ENCODE peak calls at places on chromosomes 2 and 18, in nine cellular contexts. One of them, this sample, is unnamed.

GRCh38 chr18:50562686-50563085 is 2.8 kb downstream of the MAPK4 start:
- DNase-seq in AG09309: no peak
- DNase-seq in astrocyte of the spinal cord: no peak
- DNase-seq in A549: no peak
- DNase-seq in body of pancreas: no peak
- DNase-seq in bronchial epithelial cell: no peak
- DNase-seq in testis: no peak
- DNase-seq in right lobe of liver: no peak
- DNase-seq in breast epithelium: no peak
- DNase-seq in this sample: no peak

GRCh38 chr18:37322497-37323035 is 243.0 kb downstream of the CELF4 start:
- DNase-seq in body of pancreas: peak
- DNase-seq in A549: peak
- DNase-seq in right lobe of liver: peak
- DNase-seq in AG09309: no peak
- DNase-seq in bronchial epithelial cell: peak
- DNase-seq in testis: peak
- DNase-seq in astrocyte of the spinal cord: peak
- DNase-seq in breast epithelium: no peak
- DNase-seq in this sample: peak

GRCh38 chr2:188787002-188787660 is 187.0 kb upstream of the COL3A1 start:
- DNase-seq in right lobe of liver: no peak
- DNase-seq in astrocyte of the spinal cord: peak
- DNase-seq in testis: no peak
- DNase-seq in breast epithelium: no peak
- DNase-seq in AG09309: peak
- DNase-seq in body of pancreas: no peak
- DNase-seq in A549: no peak
- DNase-seq in bronchial epithelial cell: peak
- DNase-seq in this sample: peak

GRCh38 chr2:188984126-188984525 is 10.0 kb downstream of the COL3A1 start:
- DNase-seq in AG09309: no peak
- DNase-seq in A549: no peak
- DNase-seq in right lobe of liver: no peak
- DNase-seq in astrocyte of the spinal cord: peak
- DNase-seq in breast epithelium: no peak
- DNase-seq in bronchial epithelial cell: peak
- DNase-seq in body of pancreas: no peak
- DNase-seq in testis: no peak
- DNase-seq in this sample: peak

GRCh38 chr2:17765423-17765822 is 11.5 kb downstream of the GEN1 start:
- DNase-seq in A549: no peak
- DNase-seq in right lobe of liver: peak
- DNase-seq in bronchial epithelial cell: no peak
- DNase-seq in breast epithelium: no peak
- DNase-seq in astrocyte of the spinal cord: no peak
- DNase-seq in body of pancreas: no peak
- DNase-seq in testis: peak
- DNase-seq in AG09309: no peak
- DNase-seq in this sample: no peak

GRCh38 chr18:3460823-3461398 is 10.9 kb downstream of the TGIF1 start:
- DNase-seq in testis: no peak
- DNase-seq in astrocyte of the spinal cord: no peak
- DNase-seq in breast epithelium: no peak
- DNase-seq in AG09309: no peak
- DNase-seq in right lobe of liver: no peak
- DNase-seq in bronchial epithelial cell: no peak
- DNase-seq in body of pancreas: no peak
- DNase-seq in A549: no peak
- DNase-seq in this sample: no peak

GRCh38 chr2:212797484-212798205 is 259.0 kb upstream of the ERBB4 start:
- DNase-seq in A549: no peak
- DNase-seq in bronchial epithelial cell: no peak
- DNase-seq in AG09309: no peak
- DNase-seq in body of pancreas: no peak
- DNase-seq in right lobe of liver: no peak
- DNase-seq in testis: no peak
- DNase-seq in breast epithelium: no peak
- DNase-seq in astrocyte of the spinal cord: no peak
- DNase-seq in this sample: no peak

GRCh38 chr2:71720596-71721361 is 267.4 kb downstream of the DYSF start:
- DNase-seq in right lobe of liver: no peak
- DNase-seq in testis: no peak
- DNase-seq in astrocyte of the spinal cord: no peak
- DNase-seq in bronchial epithelial cell: no peak
- DNase-seq in body of pancreas: no peak
- DNase-seq in A549: no peak
- DNase-seq in breast epithelium: no peak
- DNase-seq in AG09309: no peak
- DNase-seq in this sample: no peak

GRCh38 chr2:27281855-27282559 is at the start of gene TRIM54:
- DNase-seq in breast epithelium: no peak
- DNase-seq in AG09309: no peak
- DNase-seq in testis: peak
- DNase-seq in body of pancreas: no peak
- DNase-seq in bronchial epithelial cell: no peak
- DNase-seq in right lobe of liver: no peak
- DNase-seq in astrocyte of the spinal cord: no peak
- DNase-seq in A549: no peak
- DNase-seq in this sample: no peak

GRCh38 chr2:240419723-240420122 is 15.7 kb upstream of the GPC1 start:
- DNase-seq in right lobe of liver: no peak
- DNase-seq in testis: no peak
- DNase-seq in A549: no peak
- DNase-seq in bronchial epithelial cell: no peak
- DNase-seq in astrocyte of the spinal cord: no peak
- DNase-seq in breast epithelium: no peak
- DNase-seq in AG09309: no peak
- DNase-seq in body of pancreas: no peak
- DNase-seq in this sample: no peak

GRCh38 chr2:219495531-219496122 is 3.1 kb upstream of the GMPPA start:
- DNase-seq in testis: no peak
- DNase-seq in bronchial epithelial cell: peak
- DNase-seq in A549: peak
- DNase-seq in right lobe of liver: no peak
- DNase-seq in body of pancreas: peak
- DNase-seq in astrocyte of the spinal cord: peak
- DNase-seq in AG09309: peak
- DNase-seq in breast epithelium: no peak
- DNase-seq in this sample: peak

GRCh38 chr2:79393806-79394484 is 118.9 kb upstream of the CTNNA2 start:
- DNase-seq in A549: no peak
- DNase-seq in testis: peak
- DNase-seq in astrocyte of the spinal cord: peak
- DNase-seq in bronchial epithelial cell: no peak
- DNase-seq in breast epithelium: no peak
- DNase-seq in body of pancreas: peak
- DNase-seq in right lobe of liver: no peak
- DNase-seq in AG09309: no peak
- DNase-seq in this sample: no peak

GRCh38 chr2:11342561-11343343 is 1.7 kb downstream of the ROCK2 start:
- DNase-seq in right lobe of liver: no peak
- DNase-seq in testis: peak
- DNase-seq in breast epithelium: no peak
- DNase-seq in astrocyte of the spinal cord: peak
- DNase-seq in A549: peak
- DNase-seq in bronchial epithelial cell: peak
- DNase-seq in body of pancreas: peak
- DNase-seq in AG09309: no peak
- DNase-seq in this sample: peak

GRCh38 chr2:27191107-27191829 is 20.6 kb upstream of the ATRAID start:
- DNase-seq in AG09309: no peak
- DNase-seq in testis: peak
- DNase-seq in bronchial epithelial cell: peak
- DNase-seq in right lobe of liver: no peak
- DNase-seq in breast epithelium: no peak
- DNase-seq in astrocyte of the spinal cord: peak
- DNase-seq in body of pancreas: peak
- DNase-seq in A549: peak
- DNase-seq in this sample: peak

GRCh38 chr2:68418855-68419254 is 48.2 kb downstream of the FBXO48 start:
- DNase-seq in astrocyte of the spinal cord: no peak
- DNase-seq in right lobe of liver: no peak
- DNase-seq in A549: no peak
- DNase-seq in AG09309: no peak
- DNase-seq in body of pancreas: no peak
- DNase-seq in testis: no peak
- DNase-seq in bronchial epithelial cell: no peak
- DNase-seq in breast epithelium: no peak
- DNase-seq in this sample: no peak

GRCh38 chr2:185807351-185807750 is 68.7 kb downstream of the FSIP2 start:
- DNase-seq in breast epithelium: no peak
- DNase-seq in astrocyte of the spinal cord: no peak
- DNase-seq in body of pancreas: no peak
- DNase-seq in A549: no peak
- DNase-seq in right lobe of liver: no peak
- DNase-seq in bronchial epithelial cell: no peak
- DNase-seq in testis: no peak
- DNase-seq in AG09309: no peak
- DNase-seq in this sample: peak

GRCh38 chr2:105278654-105279053 is 37.1 kb downstream of the GPR45 start:
- DNase-seq in bronchial epithelial cell: no peak
- DNase-seq in testis: no peak
- DNase-seq in astrocyte of the spinal cord: no peak
- DNase-seq in AG09309: no peak
- DNase-seq in body of pancreas: no peak
- DNase-seq in right lobe of liver: no peak
- DNase-seq in breast epithelium: no peak
- DNase-seq in A549: no peak
- DNase-seq in this sample: no peak
- TF ChIP-seq CTCF in bronchial epithelial cell: no peak
- TF ChIP-seq CTCF in testis: no peak
- TF ChIP-seq CTCF in astrocyte of the spinal cord: no peak
- TF ChIP-seq CTCF in AG09309: peak
- TF ChIP-seq CTCF in body of pancreas: no peak
- TF ChIP-seq CTCF in right lobe of liver: no peak
- TF ChIP-seq CTCF in breast epithelium: no peak
- TF ChIP-seq CTCF in A549: no peak
- TF ChIP-seq CTCF in this sample: no peak

DNA sequence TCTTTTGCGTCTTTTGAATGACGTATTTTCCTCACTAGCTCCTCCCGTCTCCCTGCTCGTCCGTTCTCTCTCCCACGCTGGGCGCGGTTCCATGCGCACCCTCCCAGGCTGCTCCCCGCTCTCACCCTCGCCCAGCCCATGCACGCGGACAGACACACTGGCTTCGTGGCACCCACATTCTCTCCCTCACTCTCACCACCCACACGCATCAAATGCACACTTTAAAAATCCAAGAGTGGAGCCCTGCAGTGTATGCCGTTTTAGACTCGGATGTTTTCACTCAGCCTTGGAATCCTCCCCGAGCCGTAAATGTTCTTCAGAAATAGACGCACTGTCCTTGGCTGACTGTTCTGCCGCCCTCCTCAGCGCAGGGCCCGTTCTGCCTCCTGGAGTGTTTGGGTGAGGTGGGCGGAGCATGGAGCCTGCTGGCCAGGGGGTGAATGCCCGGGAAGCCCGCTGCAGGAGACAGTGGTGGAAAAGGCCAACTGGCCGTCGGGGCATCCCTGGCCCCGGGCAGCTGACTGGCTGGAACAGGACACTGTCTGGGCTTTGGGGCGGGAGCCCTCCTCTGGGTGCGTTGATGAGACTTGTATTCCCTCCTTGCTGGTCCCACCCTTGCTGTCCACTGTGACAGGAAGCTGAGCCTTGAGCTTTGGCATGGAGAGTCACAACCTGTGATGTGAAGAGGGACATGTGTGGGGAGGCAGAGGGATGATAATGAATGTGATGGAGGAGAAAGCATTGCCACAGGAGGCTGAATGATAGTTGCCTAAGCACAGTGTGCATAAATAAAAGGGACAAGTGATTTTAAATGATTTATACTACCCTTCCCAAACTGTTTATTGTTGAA is 35.4 kb upstream of the LYPD6B start:
- DNase-seq in testis: no peak
- DNase-seq in breast epithelium: no peak
- DNase-seq in bronchial epithelial cell: no peak
- DNase-seq in right lobe of liver: no peak
- DNase-seq in AG09309: no peak
- DNase-seq in body of pancreas: no peak
- DNase-seq in astrocyte of the spinal cord: no peak
- DNase-seq in A549: no peak
- DNase-seq in this sample: no peak
- H3K4me3 ChIP-seq in testis: no peak
- H3K4me3 ChIP-seq in breast epithelium: no peak
- H3K4me3 ChIP-seq in bronchial epithelial cell: no peak
- H3K4me3 ChIP-seq in right lobe of liver: no peak
- H3K4me3 ChIP-seq in AG09309: peak
- H3K4me3 ChIP-seq in body of pancreas: no peak
- H3K4me3 ChIP-seq in astrocyte of the spinal cord: no peak
- H3K4me3 ChIP-seq in A549: no peak
- H3K4me3 ChIP-seq in this sample: no peak

GRCh38 chr2:200702646-200703118 is 109.0 kb upstream of the BZW1 start:
- DNase-seq in astrocyte of the spinal cord: no peak
- DNase-seq in right lobe of liver: peak
- DNase-seq in A549: no peak
- DNase-seq in testis: no peak
- DNase-seq in bronchial epithelial cell: peak
- DNase-seq in AG09309: no peak
- DNase-seq in breast epithelium: no peak
- DNase-seq in body of pancreas: no peak
- DNase-seq in this sample: peak

GRCh38 chr2:200703926-200704637 is 107.6 kb upstream of the BZW1 start:
- DNase-seq in body of pancreas: no peak
- DNase-seq in astrocyte of the spinal cord: no peak
- DNase-seq in A549: no peak
- DNase-seq in AG09309: no peak
- DNase-seq in breast epithelium: no peak
- DNase-seq in bronchial epithelial cell: no peak
- DNase-seq in testis: no peak
- DNase-seq in right lobe of liver: no peak
- DNase-seq in this sample: no peak

GRCh38 chr2:200703132-200703925 is 108.4 kb upstream of the BZW1 start:
- DNase-seq in testis: peak
- DNase-seq in AG09309: peak
- DNase-seq in breast epithelium: no peak
- DNase-seq in body of pancreas: peak
- DNase-seq in right lobe of liver: no peak
- DNase-seq in astrocyte of the spinal cord: peak
- DNase-seq in bronchial epithelial cell: peak
- DNase-seq in A549: peak
- DNase-seq in this sample: peak

GRCh38 chr2:200702044-200702443 is 109.7 kb upstream of the BZW1 start:
- DNase-seq in bronchial epithelial cell: no peak
- DNase-seq in astrocyte of the spinal cord: no peak
- DNase-seq in AG09309: no peak
- DNase-seq in A549: no peak
- DNase-seq in breast epithelium: no peak
- DNase-seq in right lobe of liver: no peak
- DNase-seq in body of pancreas: no peak
- DNase-seq in testis: no peak
- DNase-seq in this sample: no peak

GRCh38 chr2:200705305-200705985 is 106.3 kb upstream of the BZW1 start:
- DNase-seq in astrocyte of the spinal cord: no peak
- DNase-seq in body of pancreas: no peak
- DNase-seq in AG09309: no peak
- DNase-seq in A549: peak
- DNase-seq in right lobe of liver: no peak
- DNase-seq in bronchial epithelial cell: no peak
- DNase-seq in testis: no peak
- DNase-seq in breast epithelium: no peak
- DNase-seq in this sample: peak
- TF ChIP-seq CTCF in astrocyte of the spinal cord: peak
- TF ChIP-seq CTCF in body of pancreas: no peak
- TF ChIP-seq CTCF in AG09309: peak
- TF ChIP-seq CTCF in A549: peak
- TF ChIP-seq CTCF in right lobe of liver: no peak
- TF ChIP-seq CTCF in bronchial epithelial cell: peak
- TF ChIP-seq CTCF in testis: no peak
- TF ChIP-seq CTCF in breast epithelium: no peak
- TF ChIP-seq CTCF in this sample: peak

GRCh38 chr2:15745329-15745728 is 153.7 kb downstream of the DDX1 start:
- DNase-seq in right lobe of liver: no peak
- DNase-seq in AG09309: no peak
- DNase-seq in bronchial epithelial cell: no peak
- DNase-seq in body of pancreas: no peak
- DNase-seq in astrocyte of the spinal cord: no peak
- DNase-seq in A549: no peak
- DNase-seq in testis: no peak
- DNase-seq in breast epithelium: no peak
- DNase-seq in this sample: no peak
- H3K4me3 ChIP-seq in right lobe of liver: no peak
- H3K4me3 ChIP-seq in AG09309: no peak
- H3K4me3 ChIP-seq in bronchial epithelial cell: no peak
- H3K4me3 ChIP-seq in body of pancreas: no peak
- H3K4me3 ChIP-seq in astrocyte of the spinal cord: no peak
- H3K4me3 ChIP-seq in A549: no peak
- H3K4me3 ChIP-seq in testis: no peak
- H3K4me3 ChIP-seq in breast epithelium: no peak
- H3K4me3 ChIP-seq in this sample: no peak

This sample was measured in epithelial cell of esophagus.